ENCODE peak calls at places on chromosomes 11 and 22, in ten cellular contexts. J is H1, W is prostate gland, Z is breast epithelium, A is HepG2, O is HCT116, D is endothelial cell of umbilical vein, L is sigmoid colon, H is SK-N-SH, V is transverse colon. Y is an unnamed sample.

GRCh38 chr11:45354976-45355705 is 69.0 kb upstream of the SYT13 start:
- DNase-seq in W (peak), V (peak), J (no peak), Z (peak), L (peak), O (no peak), A (no peak), D (peak), H (peak), Y (peak)

GRCh38 chr11:19822531-19822930 is 109.9 kb downstream of the NAV2 start:
- DNase-seq in O (no peak), D (no peak), Z (no peak), W (no peak), L (no peak), V (no peak), A (no peak), J (no peak), H (no peak), Y (no peak)

GRCh38 chr22:46696225-46696518 is 41.9 kb downstream of the CERK start:
- DNase-seq in A (no peak), V (no peak), D (no peak), Z (no peak), W (no peak), O (no peak), H (peak), J (no peak), L (peak), Y (peak)

GRCh38 chr11:12433571-12434061 is 56.2 kb downstream of the PARVA start:
- DNase-seq in L (peak), J (no peak), W (no peak), V (peak), A (no peak), D (peak), O (no peak), H (peak), Z (no peak), Y (no peak)

GRCh38 chr11:115161876-115162275 is 342.3 kb downstream of the CADM1 start:
- DNase-seq in L (no peak), V (no peak), H (peak), O (no peak), D (no peak), A (no peak), J (no peak), Z (no peak), W (no peak), Y (no peak)

GRCh38 chr22:20906387-20906767 is 10.8 kb upstream of the CRKL start:
- DNase-seq in D (no peak), W (no peak), L (no peak), A (no peak), J (no peak), Z (no peak), O (no peak), H (no peak), V (no peak), Y (no peak)

GRCh38 chr22:21009638-21010425 is 5.1 kb upstream of the P2RX6 start:
- DNase-seq in V (peak), L (no peak), H (no peak), Z (no peak), D (peak), O (no peak), J (no peak), A (peak), W (peak), Y (peak)

GRCh38 chr11:93025558-93026255 is 56.3 kb downstream of the MTNR1B start:
- DNase-seq in L (no peak), O (no peak), D (no peak), H (no peak), W (no peak), J (no peak), Z (no peak), A (no peak), V (no peak), Y (no peak)

GRCh38 chr11:28581286-28582242 is 473.4 kb downstream of the METTL15 start:
- DNase-seq in Z (no peak), D (no peak), V (no peak), J (no peak), O (no peak), A (no peak), W (no peak), L (no peak), H (no peak), Y (no peak)

GRCh38 chr11:96342131-96342970 is 644 bp downstream of the MAML2 start:
- DNase-seq in W (no peak), A (no peak), O (no peak), J (no peak), V (no peak), H (peak), Z (no peak), D (peak), L (no peak), Y (no peak)

GRCh38 chr22:41512421-41513194 is 31.7 kb downstream of the POLR3H start:
- DNase-seq in J (no peak), D (no peak), L (no peak), O (peak), V (no peak), Z (no peak), A (peak), H (no peak), W (peak), Y (no peak)

GRCh38 chr11:63791495-63792167 is 21.6 kb upstream of the SPINDOC start:
- DNase-seq in A (no peak), O (no peak), L (no peak), J (no peak), V (no peak), Z (no peak), W (no peak), D (no peak), H (no peak), Y (no peak)

GRCh38 chr11:86196291-86196690 is 48.3 kb upstream of the EED start:
- DNase-seq in J (no peak), Z (no peak), D (no peak), H (no peak), O (no peak), W (no peak), L (no peak), V (no peak), A (no peak), Y (no peak)

GRCh38 chr11:86194998-86195397 is 49.6 kb upstream of the EED start:
- DNase-seq in A (no peak), J (no peak), D (no peak), Z (no peak), H (no peak), L (no peak), O (no peak), W (no peak), V (no peak), Y (no peak)

GRCh38 chr11:86192858-86193257 is 51.7 kb upstream of the EED start:
- DNase-seq in H (no peak), A (no peak), D (no peak), O (no peak), J (no peak), Z (no peak), V (no peak), W (no peak), L (no peak), Y (no peak)

GRCh38 chr11:86191874-86192273 is 52.7 kb upstream of the EED start:
- DNase-seq in J (no peak), O (no peak), Z (no peak), W (no peak), H (no peak), A (no peak), V (no peak), D (no peak), L (no peak), Y (no peak)

GRCh38 chr11:86193297-86194095 is 51.1 kb upstream of the EED start:
- DNase-seq in V (peak), O (peak), A (peak), H (peak), L (peak), Z (peak), W (peak), D (peak), J (peak), Y (peak)
- TF ChIP-seq POLR2AphosphoS5 in V (peak), O (peak), A (no peak), H (no peak), L (peak), Z (peak), W (peak), D (peak), J (peak), Y (peak)

DNA sequence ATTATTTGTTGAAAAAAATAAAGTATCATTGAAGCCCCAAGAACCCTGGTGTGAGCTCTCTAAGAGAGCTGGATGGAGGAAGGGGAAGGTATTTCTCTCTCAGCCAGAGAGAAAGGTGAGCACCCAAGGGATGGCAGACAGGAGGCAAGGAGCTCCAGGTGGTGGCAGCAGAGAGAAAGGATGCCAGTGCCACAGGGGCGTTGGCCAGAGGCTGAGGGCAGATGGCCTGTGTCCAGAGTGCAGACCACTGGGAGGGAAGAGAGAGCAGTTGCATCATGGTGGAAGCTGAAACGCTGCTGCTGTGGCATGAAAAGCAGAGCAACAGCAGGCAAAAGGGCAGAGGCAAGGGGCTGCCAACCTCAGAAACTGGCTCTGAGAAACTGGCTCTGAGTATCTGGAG is 8.5 kb downstream of the SPON1 start:
- DNase-seq in J (no peak), W (no peak), V (peak), H (peak), D (no peak), L (no peak), O (peak), A (peak), Z (peak), Y (peak)
- TF ChIP-seq CTCF in J (peak), W (no peak), V (peak), H (no peak), D (no peak), L (peak), O (peak), A (peak), Z (peak), Y (peak)

DNA sequence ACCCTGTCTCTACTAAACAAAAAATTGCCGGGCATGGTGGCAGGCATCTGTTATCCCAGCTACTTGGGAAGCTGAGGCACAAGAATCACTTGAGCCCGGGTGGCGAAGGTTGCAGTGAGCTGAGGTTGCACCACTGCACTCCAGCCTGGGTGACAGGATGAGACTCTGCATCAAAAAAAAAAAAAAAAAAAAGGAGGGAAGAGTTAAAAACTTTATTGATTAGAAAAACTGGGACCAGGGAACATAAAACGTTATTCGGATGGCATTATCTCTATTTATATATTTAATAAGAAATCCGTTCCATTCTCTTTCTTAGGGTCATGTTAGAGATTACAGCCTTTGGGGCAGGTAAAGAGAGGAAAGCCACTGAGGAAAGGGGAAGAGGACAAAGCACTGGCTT is 197.5 kb downstream of the BCR start:
- DNase-seq in O (no peak), A (no peak), D (no peak), L (no peak), W (no peak), H (no peak), V (no peak), J (no peak), Z (no peak), Y (no peak)
- TF ChIP-seq POLR2AphosphoS5 in O (no peak), A (no peak), D (no peak), L (no peak), W (no peak), H (no peak), V (no peak), J (no peak), Z (no peak), Y (no peak)

GRCh38 chr11:108121274-108122155 is at the start of gene ACAT1:
- DNase-seq in J (peak), V (peak), Z (peak), A (peak), H (peak), L (peak), O (peak), W (peak), D (peak), Y (peak)
- TF ChIP-seq CTCF in J (peak), V (peak), Z (peak), A (peak), H (peak), L (peak), O (no peak), W (no peak), D (no peak), Y (peak)